ENCODE peak calls at places on chromosomes 5 and 9, in seven cellular contexts. I is naive thymus-derived CD4-positive, alpha-beta T cell; W is KG1; A is NCI-H2171; X is left colon; L is GM03348; V is T-helper 9 cell. Y is an unnamed sample.

GRCh38 chr5:159987031-159987674 is 21.8 kb upstream of the TTC1 start:
- DNase-seq in I (peak), W (no peak), A (peak), X (peak), L (peak), V (peak), Y (peak)

GRCh38 chr5:67073045-67073444 is 123.6 kb downstream of the CD180 start:
- DNase-seq in I (no peak), W (no peak), A (no peak), X (no peak), L (no peak), V (no peak), Y (no peak)

GRCh38 chr5:135828793-135829150 is 5.7 kb upstream of the SLC25A48 start:
- DNase-seq in I (no peak), W (no peak), A (no peak), X (no peak), L (no peak), V (no peak), Y (no peak)

GRCh38 chr5:88486466-88486865 is 217.8 kb upstream of the TMEM161B start:
- DNase-seq in I (no peak), W (no peak), A (no peak), X (no peak), L (no peak), V (no peak), Y (no peak)

GRCh38 chr5:28580616-28581015 is 1542.2 kb upstream of the CDH9 start:
- DNase-seq in I (no peak), W (no peak), A (no peak), X (no peak), L (no peak), V (no peak), Y (no peak)

GRCh38 chr9:36191290-36191645 is 547 bp downstream of the CLTA start:
- DNase-seq in I (peak), W (no peak), A (no peak), X (peak), L (no peak), V (peak), Y (peak)

GRCh38 chr9:127664678-127665507 is 41.9 kb upstream of the CFAP157 start:
- DNase-seq in I (no peak), W (no peak), A (no peak), X (peak), L (peak), V (no peak), Y (no peak)

GRCh38 chr9:33446507-33447403 is 638 bp downstream of the AQP3 start:
- DNase-seq in I (peak), W (no peak), A (peak), X (peak), L (peak), V (peak), Y (no peak)

GRCh38 chr9:125932012-125932411 is 184.8 kb downstream of the PBX3 start:
- DNase-seq in I (no peak), W (no peak), A (no peak), X (peak), L (peak), V (no peak), Y (no peak)

GRCh38 chr5:67842806-67843205 is 372.8 kb upstream of the PIK3R1 start:
- DNase-seq in I (no peak), W (no peak), A (peak), X (no peak), L (peak), V (no peak), Y (no peak)

GRCh38 chr5:114544561-114544960 is 182.7 kb downstream of the KCNN2 start:
- DNase-seq in I (no peak), W (no peak), A (no peak), X (no peak), L (no peak), V (no peak), Y (no peak)

GRCh38 chr5:109143001-109143400 is 266.8 kb downstream of the PJA2 start:
- DNase-seq in I (no peak), W (no peak), A (no peak), X (no peak), L (no peak), V (no peak), Y (no peak)

GRCh38 chr5:111512026-111512405 is 319 bp downstream of the STARD4 start:
- DNase-seq in I (no peak), W (no peak), A (no peak), X (no peak), L (peak), V (no peak), Y (no peak)

GRCh38 chr5:111058064-111058463 is 13.4 kb upstream of the TSLP start:
- DNase-seq in I (no peak), W (no peak), A (no peak), X (no peak), L (no peak), V (no peak), Y (no peak)

GRCh38 chr9:347667-348292 is 133.1 kb downstream of the DOCK8 start:
- DNase-seq in I (no peak), W (no peak), A (peak), X (no peak), L (peak), V (no peak), Y (no peak)

GRCh38 chr9:78614892-78615291 is 318.0 kb downstream of the PSAT1 start:
- DNase-seq in I (no peak), W (no peak), A (no peak), X (no peak), L (no peak), V (no peak), Y (no peak)

GRCh38 chr9:101477736-101478135 is 42.2 kb upstream of the ALDOB start:
- DNase-seq in I (no peak), W (no peak), A (no peak), X (no peak), L (peak), V (no peak), Y (no peak)

GRCh38 chr5:378301-378891 is 56.9 kb downstream of the AHRR start:
- DNase-seq in I (no peak), W (no peak), A (no peak), X (no peak), L (no peak), V (no peak), Y (no peak)

GRCh38 chr5:72209515-72210115 is 102.3 kb downstream of the MAP1B start:
- DNase-seq in I (no peak), W (no peak), A (peak), X (no peak), L (no peak), V (no peak), Y (no peak)

GRCh38 chr9:115640887-115641286 is 512.7 kb upstream of the PAPPA start:
- DNase-seq in I (no peak), W (no peak), A (no peak), X (no peak), L (peak), V (no peak), Y (no peak)

GRCh38 chr5:136016945-136017530 is 11.8 kb upstream of the TGFBI start:
- DNase-seq in I (no peak), W (no peak), A (peak), X (no peak), L (no peak), V (no peak), Y (no peak)

GRCh38 chr5:172887735-172888134 is 53.7 kb downstream of the ERGIC1 start:
- DNase-seq in I (no peak), W (no peak), A (no peak), X (no peak), L (no peak), V (no peak), Y (no peak)

GRCh38 chr5:39415186-39415585 is 9.6 kb downstream of the DAB2 start:
- DNase-seq in I (no peak), W (no peak), A (no peak), X (no peak), L (no peak), V (no peak), Y (no peak)

GRCh38 chr5:131064669-131065371 is 100.2 kb downstream of the HINT1 start:
- DNase-seq in I (no peak), W (peak), A (no peak), X (no peak), L (no peak), V (no peak), Y (peak)

GRCh38 chr5:16431482-16431881 is 34.1 kb downstream of the ZNF622 start:
- DNase-seq in I (no peak), W (no peak), A (peak), X (no peak), L (no peak), V (no peak), Y (no peak)

GRCh38 chr5:79111960-79112702 is 522 bp downstream of the BHMT start:
- DNase-seq in I (no peak), W (no peak), A (no peak), X (no peak), L (peak), V (no peak), Y (no peak)